ENCODE peak calls at places on chromosomes 13 and 19, in ten cellular contexts. M is stimulated activated CD4-positive, alpha-beta T cell treated with anti-CD3 and anti-CD28 coated beads, Interleukin-4, amount 100 ng/mL, for 48 hours; P is activated CD4-positive, CD25-positive, alpha-beta regulatory T cell treated with anti-CD3 and anti-CD28 coated beads, Interleukin-2, amount 50 U/mL, for 72 hours; F is COR-L47; B is Calu3; S is stimulated activated CD8-positive, alpha-beta memory T cell treated with anti-CD3 and anti-CD28 coated beads, Interleukin-7, amount 100 ng/mL, for 1 hour; Y is ACHN; G is Kasumi-1; J is stimulated activated naive CD4-positive, alpha-beta T cell treated with Interleukin-2 at 50 U/mL for 16 hours; Z is CD4-positive, alpha-beta memory T cell. U is an unnamed sample.

GRCh38 chr13:76226941-76227340 is 590.8 kb downstream of the LMO7 start:
- DNase-seq in M (no peak), P (no peak), F (no peak), B (no peak), S (no peak), Y (peak), G (no peak), J (no peak), Z (no peak), U (no peak)

GRCh38 chr13:102240110-102240509 is 161.7 kb downstream of the FGF14 start:
- DNase-seq in M (no peak), P (no peak), F (no peak), B (no peak), S (no peak), Y (no peak), G (no peak), J (no peak), Z (no peak), U (no peak)

GRCh38 chr19:29539131-29539530 is 13.3 kb downstream of the VSTM2B start:
- DNase-seq in M (no peak), P (no peak), F (no peak), B (no peak), S (no peak), Y (no peak), G (no peak), J (no peak), Z (no peak), U (no peak)

GRCh38 chr13:42524487-42525034 is 49.4 kb upstream of the TNFSF11 start:
- DNase-seq in M (no peak), P (no peak), F (no peak), B (peak), S (no peak), Y (peak), G (no peak), J (no peak), Z (no peak), U (no peak)

GRCh38 chr13:111304041-111304544 is 16.3 kb upstream of the TEX29 start:
- DNase-seq in M (no peak), P (no peak), F (no peak), B (no peak), S (no peak), Y (no peak), G (no peak), J (no peak), Z (no peak), U (no peak)

GRCh38 chr13:24632382-24633121 is 47.7 kb upstream of the ATP12A start:
- DNase-seq in M (no peak), P (no peak), F (no peak), B (no peak), S (no peak), Y (no peak), G (no peak), J (no peak), Z (no peak), U (no peak)

GRCh38 chr13:80339578-80339840 is 1.4 kb downstream of the SPRY2 start:
- DNase-seq in M (no peak), P (no peak), F (no peak), B (no peak), S (no peak), Y (peak), G (peak), J (no peak), Z (no peak), U (no peak)

GRCh38 chr19:3441089-3441985 is 39.0 kb downstream of the SMIM24 start:
- DNase-seq in M (no peak), P (no peak), F (no peak), B (no peak), S (no peak), Y (no peak), G (no peak), J (no peak), Z (no peak), U (no peak)

GRCh38 chr19:13817615-13818371 is 22.6 kb downstream of the ZSWIM4 start:
- DNase-seq in M (no peak), P (no peak), F (peak), B (no peak), S (no peak), Y (no peak), G (no peak), J (no peak), Z (no peak), U (no peak)

GRCh38 chr19:39137131-39137530 is 11.5 kb downstream of the PAK4 start:
- DNase-seq in M (no peak), P (no peak), F (no peak), B (no peak), S (no peak), Y (no peak), G (no peak), J (no peak), Z (no peak), U (no peak)

GRCh38 chr19:48489608-48490216 is 20.5 kb downstream of the CYTH2 start:
- DNase-seq in M (peak), P (peak), F (peak), B (peak), S (peak), Y (peak), G (peak), J (peak), Z (peak), U (no peak)

GRCh38 chr13:51000576-51001260 is 91.1 kb downstream of the RNASEH2B start:
- DNase-seq in M (no peak), P (no peak), F (peak), B (no peak), S (no peak), Y (no peak), G (no peak), J (no peak), Z (no peak), U (no peak)

GRCh38 chr13:106507560-106508274 is 27.7 kb downstream of the EFNB2 start:
- DNase-seq in M (no peak), P (no peak), F (no peak), B (no peak), S (no peak), Y (peak), G (no peak), J (no peak), Z (no peak), U (peak)

GRCh38 chr13:30676672-30677071 is 58.7 kb upstream of the ALOX5AP start:
- DNase-seq in M (no peak), P (no peak), F (no peak), B (no peak), S (no peak), Y (peak), G (no peak), J (no peak), Z (no peak), U (no peak)

GRCh38 chr19:18399008-18399407 is 1.6 kb upstream of the LRRC25 start:
- DNase-seq in M (no peak), P (no peak), F (no peak), B (peak), S (no peak), Y (no peak), G (no peak), J (no peak), Z (no peak), U (no peak)

GRCh38 chr19:3146677-3147100 is 10.9 kb downstream of the GNA15 start:
- DNase-seq in M (peak), P (peak), F (no peak), B (peak), S (peak), Y (peak), G (peak), J (peak), Z (peak), U (no peak)

GRCh38 chr13:48579167-48579918 is 46.5 kb upstream of the RCBTB2 start:
- DNase-seq in M (no peak), P (no peak), F (no peak), B (no peak), S (no peak), Y (no peak), G (peak), J (no peak), Z (no peak), U (peak)

GRCh38 chr13:37208052-37208451 is 102.6 kb upstream of the CSNK1A1L start:
- DNase-seq in M (no peak), P (no peak), F (no peak), B (no peak), S (no peak), Y (no peak), G (no peak), J (no peak), Z (no peak), U (no peak)

GRCh38 chr19:6425732-6426686 is 1.4 kb upstream of the KHSRP start:
- DNase-seq in M (no peak), P (no peak), F (no peak), B (no peak), S (no peak), Y (no peak), G (peak), J (no peak), Z (no peak), U (peak)

GRCh38 chr19:53183146-53183545 is 10.0 kb downstream of the ZNF665 start:
- DNase-seq in M (no peak), P (no peak), F (no peak), B (no peak), S (no peak), Y (no peak), G (no peak), J (no peak), Z (no peak), U (no peak)

GRCh38 chr13:89899302-89900103 is 1448.0 kb upstream of the MIR17HG start:
- DNase-seq in M (no peak), P (no peak), F (no peak), B (no peak), S (no peak), Y (no peak), G (no peak), J (no peak), Z (no peak), U (no peak)

GRCh38 chr19:47227347-47228167 is 3.4 kb downstream of the BBC3 start:
- DNase-seq in M (no peak), P (peak), F (no peak), B (peak), S (no peak), Y (peak), G (peak), J (peak), Z (no peak), U (peak)

GRCh38 chr13:93716623-93717022 is 490.0 kb downstream of the GPC6 start:
- DNase-seq in M (no peak), P (no peak), F (no peak), B (no peak), S (no peak), Y (no peak), G (no peak), J (no peak), Z (no peak), U (no peak)

GRCh38 chr19:48540110-48540509 is 11.9 kb upstream of the SULT2B1 start:
- DNase-seq in M (no peak), P (no peak), F (peak), B (no peak), S (no peak), Y (no peak), G (no peak), J (no peak), Z (no peak), U (no peak)

GRCh38 chr19:49920624-49921363 is 8.2 kb upstream of the ATF5 start:
- DNase-seq in M (no peak), P (no peak), F (no peak), B (no peak), S (no peak), Y (no peak), G (no peak), J (no peak), Z (no peak), U (no peak)